ENCODE peak calls at places on chromosomes 1 and 21, in ten cellular contexts. F is heart left ventricle; I is cardiac muscle cell; M is ovary; T is tibial nerve; C is GM23248; Y is CD8-positive, alpha-beta memory T cell; R is psoas muscle; L is neuronal stem cell; E is transverse colon. U is an unnamed sample. For H3K36me3, the result is how much of the 10 kb centered on the place peaks cover.

GRCh38 chr1:39738622-39739366 is at the start of gene PPIE:
- DNase-seq in M (peak), Y (peak), I (peak), C (peak), T (peak), F (peak), L (peak), E (peak), R (peak), U (peak)

GRCh38 chr1:181159451-181160151 is 71.1 kb downstream of the IER5 start:
- DNase-seq in T (no peak), Y (peak), I (no peak), M (no peak), R (no peak), E (peak), C (peak), L (no peak), F (no peak), U (peak)

GRCh38 chr1:162854245-162854860 is 6.6 kb downstream of the CCDC190 start:
- DNase-seq in C (peak), F (peak), Y (peak), I (peak), R (peak), T (peak), L (no peak), E (peak), M (peak), U (peak)

GRCh38 chr1:92804721-92805169 is 19.8 kb upstream of the EVI5 start:
- DNase-seq in T (no peak), E (peak), Y (no peak), C (peak), I (peak), M (peak), F (peak), R (no peak), L (no peak), U (peak)

GRCh38 chr1:115854005-115854404 is 13.1 kb upstream of the NHLH2 start:
- DNase-seq in I (no peak), L (no peak), E (no peak), Y (no peak), M (no peak), T (no peak), R (no peak), C (no peak), F (no peak), U (no peak)

GRCh38 chr21:44338971-44339910 is at the start of gene CFAP410:
- DNase-seq in L (peak), F (peak), C (peak), R (peak), T (peak), E (peak), I (peak), M (peak), Y (peak), U (peak)

GRCh38 chr1:201221201-201221846 is 30.7 kb downstream of the IGFN1 start:
- DNase-seq in L (no peak), R (no peak), M (no peak), C (no peak), T (no peak), I (no peak), E (no peak), Y (no peak), F (no peak), U (no peak)

GRCh38 chr1:26689504-26689903 is 6.3 kb upstream of the ARID1A start:
- DNase-seq in L (no peak), R (no peak), E (no peak), M (no peak), T (no peak), C (no peak), I (no peak), Y (no peak), F (no peak), U (no peak)

GRCh38 chr1:227437495-227438008 is 119.3 kb upstream of the CDC42BPA start:
- DNase-seq in E (no peak), T (no peak), L (no peak), I (peak), C (peak), F (no peak), M (no peak), Y (no peak), R (no peak), U (peak)

GRCh38 chr1:25996966-25997758 is 701 bp downstream of the PAFAH2 start:
- DNase-seq in T (no peak), M (no peak), C (peak), E (peak), I (no peak), L (no peak), R (no peak), F (no peak), Y (no peak), U (peak)

GRCh38 chr1:172940170-172940855 is 110.4 kb downstream of the TNFSF18 start:
- DNase-seq in L (no peak), R (no peak), I (peak), F (no peak), T (no peak), C (no peak), E (no peak), M (no peak), Y (no peak), U (no peak)

GRCh38 chr1:8133657-8134430 is 107.7 kb upstream of the ERRFI1 start:
- DNase-seq in L (no peak), I (peak), C (peak), F (peak), Y (no peak), E (peak), M (peak), R (peak), T (peak), U (peak)

GRCh38 chr1:70248729-70249128 is 27.5 kb downstream of the SRSF11 start:
- DNase-seq in R (no peak), E (no peak), F (no peak), L (no peak), C (no peak), T (no peak), I (no peak), M (no peak), Y (no peak), U (no peak)
- H3K36me3 ChIP-seq in R (under half), E (half or more), F (half or more), L (under half), C (half or more), T (under half), I (half or more), M (under half), Y (half or more), U (half or more)

GRCh38 chr21:39602076-39602689 is 10.6 kb upstream of the B3GALT5 start:
- DNase-seq in E (no peak), R (no peak), Y (no peak), C (no peak), M (no peak), T (no peak), F (no peak), I (no peak), L (no peak), U (no peak)

GRCh38 chr21:39604951-39605350 is 7.8 kb upstream of the B3GALT5 start:
- DNase-seq in E (no peak), M (no peak), F (no peak), T (no peak), R (no peak), Y (no peak), L (no peak), C (no peak), I (no peak), U (no peak)

GRCh38 chr21:39599191-39599966 is 13.4 kb upstream of the B3GALT5 start:
- DNase-seq in I (no peak), F (no peak), R (no peak), L (no peak), Y (no peak), C (no peak), T (no peak), M (no peak), E (no peak), U (no peak)

GRCh38 chr21:39601194-39601940 is 11.4 kb upstream of the B3GALT5 start:
- DNase-seq in E (no peak), M (no peak), L (no peak), Y (no peak), F (no peak), I (peak), T (no peak), C (no peak), R (no peak), U (no peak)

GRCh38 chr21:39602793-39603192 is 9.9 kb upstream of the B3GALT5 start:
- DNase-seq in M (no peak), I (no peak), C (no peak), T (no peak), E (no peak), R (no peak), F (no peak), L (no peak), Y (no peak), U (no peak)
- H3K36me3 ChIP-seq in M (under half), I (under half), C (under half), T (under half), E (under half), R (under half), F (under half), L (under half), Y (under half), U (under half)

DNA sequence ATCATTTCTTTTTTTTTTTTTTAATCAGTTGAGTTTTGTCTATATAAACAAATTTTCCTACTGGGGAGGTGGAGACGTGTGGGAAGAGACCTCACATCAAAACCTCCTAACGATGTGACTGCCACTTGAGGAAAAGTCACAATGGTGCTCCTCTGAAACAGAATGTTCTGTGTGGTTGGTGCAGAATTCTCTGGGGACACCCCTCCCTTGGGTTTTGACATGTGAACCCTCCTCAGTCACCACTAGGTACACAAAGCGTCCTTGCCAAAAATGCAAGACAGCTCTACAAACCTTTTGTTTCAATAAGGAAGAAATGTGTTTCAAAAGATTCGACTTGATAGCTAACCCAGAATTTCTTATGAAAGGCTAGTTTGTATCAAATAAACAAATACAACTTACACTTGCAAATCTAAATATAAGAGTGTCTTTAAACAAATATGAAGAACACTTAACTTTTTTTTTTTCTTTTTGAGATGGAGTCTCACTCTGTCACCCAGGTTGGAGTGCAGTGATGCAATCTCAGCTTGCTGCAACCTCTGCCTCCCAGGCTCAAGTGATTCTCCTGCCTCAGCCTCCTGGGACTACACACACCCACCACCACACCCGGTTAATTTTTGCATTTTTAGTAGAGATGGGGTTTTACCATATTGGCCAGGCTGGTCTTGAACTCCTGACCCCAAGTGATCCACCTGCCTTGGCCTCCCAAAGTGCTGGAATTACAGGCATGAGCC is 9.3 kb downstream of the SLC25A24 start:
- DNase-seq in T (no peak), Y (no peak), F (no peak), E (no peak), I (no peak), L (no peak), C (no peak), R (no peak), M (no peak), U (no peak)
- H3K36me3 ChIP-seq in T (under half), Y (under half), F (under half), E (under half), I (under half), L (under half), C (under half), R (under half), M (under half), U (under half)

DNA sequence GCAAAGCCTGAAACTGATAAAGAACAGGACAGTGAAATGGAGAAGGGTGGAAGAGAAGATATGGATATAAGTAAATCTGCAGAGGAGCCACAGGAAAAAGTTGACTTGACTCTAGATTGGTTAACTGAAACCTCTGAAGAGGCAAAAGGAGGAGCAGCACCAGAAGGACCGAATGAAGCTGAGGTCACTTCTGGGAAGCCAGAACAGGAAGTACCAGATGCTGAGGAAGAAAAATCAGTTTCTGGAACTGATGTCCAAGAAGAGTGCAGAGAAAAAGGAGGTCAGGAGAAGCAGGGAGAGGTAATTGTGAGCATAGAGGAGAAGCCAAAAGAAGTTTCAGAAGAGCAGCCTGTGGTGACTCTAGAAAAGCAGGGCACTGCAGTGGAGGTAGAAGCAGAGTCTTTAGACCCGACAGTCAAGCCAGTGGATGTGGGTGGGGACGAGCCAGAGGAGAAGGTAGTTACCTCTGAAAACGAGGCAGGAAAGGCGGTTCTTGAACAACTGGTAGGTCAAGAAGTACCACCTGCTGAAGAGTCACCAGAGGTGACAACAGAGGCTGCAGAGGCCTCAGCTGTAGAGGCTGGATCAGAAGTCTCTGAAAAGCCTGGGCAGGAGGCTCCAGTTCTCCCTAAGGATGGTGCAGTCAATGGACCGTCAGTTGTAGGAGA is 16.3 kb downstream of the CCDC17 start:
- DNase-seq in L (no peak), Y (no peak), C (no peak), T (no peak), R (no peak), F (no peak), M (no peak), E (no peak), I (no peak), U (no peak)
- H3K36me3 ChIP-seq in L (under half), Y (under half), C (under half), T (under half), R (under half), F (under half), M (under half), E (under half), I (under half), U (half or more)

U was measured in SJCRH30.